ENCODE peak calls at places on chromosome 6, in ten cellular contexts. One of them, this sample, is unnamed.
A peak's percentile ranks its signal among the peaks of the same experiment; 100 is the strongest.

GRCh38 chr6:77448546-77448945 is 14.7 kb downstream of the HTR1B start:
- DNase-seq in HEK293T: no peak
- DNase-seq in HS-5: no peak
- DNase-seq in H7: no peak
- DNase-seq in NCI-H82: no peak
- DNase-seq in NCI-H1105 treated with DMSO at 0.1 percent for 48 hours: no peak
- DNase-seq in stimulated activated CD8-positive, alpha-beta memory T cell treated with anti-CD3 and anti-CD28 coated beads, Interleukin-12 subunit alpha, Interleukin-12 subunit beta, amount 100 ng/mL, for 4 hours: no peak
- DNase-seq in heart right ventricle: no peak
- DNase-seq in CD8-positive, alpha-beta T cell: no peak
- DNase-seq in colonic mucosa: no peak
- DNase-seq in this sample: no peak

GRCh38 chr6:88761237-88762031 is 202.0 kb downstream of the RNGTT start:
- DNase-seq in HEK293T: no peak
- DNase-seq in HS-5: no peak
- DNase-seq in H7: peak; percentile 3
- DNase-seq in NCI-H82: peak; percentile 97
- DNase-seq in NCI-H1105 treated with DMSO at 0.1 percent for 48 hours: no peak
- DNase-seq in stimulated activated CD8-positive, alpha-beta memory T cell treated with anti-CD3 and anti-CD28 coated beads, Interleukin-12 subunit alpha, Interleukin-12 subunit beta, amount 100 ng/mL, for 4 hours: no peak
- DNase-seq in heart right ventricle: no peak
- DNase-seq in CD8-positive, alpha-beta T cell: no peak
- DNase-seq in colonic mucosa: no peak
- DNase-seq in this sample: no peak

GRCh38 chr6:24148154-24148570 is 22.1 kb downstream of the NRSN1 start:
- DNase-seq in HEK293T: no peak
- DNase-seq in HS-5: no peak
- DNase-seq in H7: no peak
- DNase-seq in NCI-H82: no peak
- DNase-seq in NCI-H1105 treated with DMSO at 0.1 percent for 48 hours: no peak
- DNase-seq in stimulated activated CD8-positive, alpha-beta memory T cell treated with anti-CD3 and anti-CD28 coated beads, Interleukin-12 subunit alpha, Interleukin-12 subunit beta, amount 100 ng/mL, for 4 hours: no peak
- DNase-seq in heart right ventricle: no peak
- DNase-seq in CD8-positive, alpha-beta T cell: no peak
- DNase-seq in colonic mucosa: no peak
- DNase-seq in this sample: no peak

GRCh38 chr6:53294095-53294494 is 54.7 kb downstream of the ELOVL5 start:
- DNase-seq in HEK293T: peak; percentile 43
- DNase-seq in HS-5: no peak
- DNase-seq in H7: peak; percentile 53
- DNase-seq in NCI-H82: peak; percentile 60
- DNase-seq in NCI-H1105 treated with DMSO at 0.1 percent for 48 hours: peak; percentile 15
- DNase-seq in stimulated activated CD8-positive, alpha-beta memory T cell treated with anti-CD3 and anti-CD28 coated beads, Interleukin-12 subunit alpha, Interleukin-12 subunit beta, amount 100 ng/mL, for 4 hours: no peak
- DNase-seq in heart right ventricle: no peak
- DNase-seq in CD8-positive, alpha-beta T cell: peak; percentile 21
- DNase-seq in colonic mucosa: peak; percentile 24
- DNase-seq in this sample: no peak

GRCh38 chr6:99711302-99711701 is 104.7 kb downstream of the PRDM13 start:
- DNase-seq in HEK293T: no peak
- DNase-seq in HS-5: no peak
- DNase-seq in H7: no peak
- DNase-seq in NCI-H82: no peak
- DNase-seq in NCI-H1105 treated with DMSO at 0.1 percent for 48 hours: peak; percentile 20
- DNase-seq in stimulated activated CD8-positive, alpha-beta memory T cell treated with anti-CD3 and anti-CD28 coated beads, Interleukin-12 subunit alpha, Interleukin-12 subunit beta, amount 100 ng/mL, for 4 hours: no peak
- DNase-seq in heart right ventricle: no peak
- DNase-seq in CD8-positive, alpha-beta T cell: no peak
- DNase-seq in colonic mucosa: no peak
- DNase-seq in this sample: no peak

GRCh38 chr6:26064619-26065257 is 22.5 kb upstream of the HFE start:
- DNase-seq in HEK293T: peak; percentile 49
- DNase-seq in HS-5: no peak
- DNase-seq in H7: peak; percentile 54
- DNase-seq in NCI-H82: peak; percentile 67
- DNase-seq in NCI-H1105 treated with DMSO at 0.1 percent for 48 hours: peak; percentile 30
- DNase-seq in stimulated activated CD8-positive, alpha-beta memory T cell treated with anti-CD3 and anti-CD28 coated beads, Interleukin-12 subunit alpha, Interleukin-12 subunit beta, amount 100 ng/mL, for 4 hours: no peak
- DNase-seq in heart right ventricle: no peak
- DNase-seq in CD8-positive, alpha-beta T cell: peak; percentile 20
- DNase-seq in colonic mucosa: peak; percentile 37
- DNase-seq in this sample: peak; percentile 15

GRCh38 chr6:170316071-170316470 is 9.5 kb downstream of the FAM120B start:
- DNase-seq in HEK293T: no peak
- DNase-seq in HS-5: no peak
- DNase-seq in H7: no peak
- DNase-seq in NCI-H82: no peak
- DNase-seq in NCI-H1105 treated with DMSO at 0.1 percent for 48 hours: no peak
- DNase-seq in stimulated activated CD8-positive, alpha-beta memory T cell treated with anti-CD3 and anti-CD28 coated beads, Interleukin-12 subunit alpha, Interleukin-12 subunit beta, amount 100 ng/mL, for 4 hours: no peak
- DNase-seq in heart right ventricle: no peak
- DNase-seq in CD8-positive, alpha-beta T cell: no peak
- DNase-seq in colonic mucosa: no peak
- DNase-seq in this sample: no peak

GRCh38 chr6:89084954-89085353 is 4.4 kb downstream of the PNRC1 start:
- DNase-seq in HEK293T: no peak
- DNase-seq in HS-5: no peak
- DNase-seq in H7: peak; percentile 55
- DNase-seq in NCI-H82: no peak
- DNase-seq in NCI-H1105 treated with DMSO at 0.1 percent for 48 hours: no peak
- DNase-seq in stimulated activated CD8-positive, alpha-beta memory T cell treated with anti-CD3 and anti-CD28 coated beads, Interleukin-12 subunit alpha, Interleukin-12 subunit beta, amount 100 ng/mL, for 4 hours: no peak
- DNase-seq in heart right ventricle: no peak
- DNase-seq in CD8-positive, alpha-beta T cell: no peak
- DNase-seq in colonic mucosa: no peak
- DNase-seq in this sample: no peak

GRCh38 chr6:111417181-111417585 is 65.8 kb downstream of the REV3L start:
- DNase-seq in HEK293T: no peak
- DNase-seq in HS-5: no peak
- DNase-seq in H7: no peak
- DNase-seq in NCI-H82: peak; percentile 79
- DNase-seq in NCI-H1105 treated with DMSO at 0.1 percent for 48 hours: no peak
- DNase-seq in stimulated activated CD8-positive, alpha-beta memory T cell treated with anti-CD3 and anti-CD28 coated beads, Interleukin-12 subunit alpha, Interleukin-12 subunit beta, amount 100 ng/mL, for 4 hours: no peak
- DNase-seq in heart right ventricle: peak; percentile 37
- DNase-seq in CD8-positive, alpha-beta T cell: no peak
- DNase-seq in colonic mucosa: peak; percentile 25
- DNase-seq in this sample: no peak

GRCh38 chr6:10310826-10311225 is 104.0 kb downstream of the TFAP2A start:
- DNase-seq in HEK293T: peak; percentile 30
- DNase-seq in HS-5: no peak
- DNase-seq in H7: no peak
- DNase-seq in NCI-H82: no peak
- DNase-seq in NCI-H1105 treated with DMSO at 0.1 percent for 48 hours: no peak
- DNase-seq in stimulated activated CD8-positive, alpha-beta memory T cell treated with anti-CD3 and anti-CD28 coated beads, Interleukin-12 subunit alpha, Interleukin-12 subunit beta, amount 100 ng/mL, for 4 hours: no peak
- DNase-seq in heart right ventricle: no peak
- DNase-seq in CD8-positive, alpha-beta T cell: no peak
- DNase-seq in colonic mucosa: no peak
- DNase-seq in this sample: no peak

GRCh38 chr6:12962995-12963394 is 246.4 kb downstream of the PHACTR1 start:
- DNase-seq in HEK293T: no peak
- DNase-seq in HS-5: no peak
- DNase-seq in H7: no peak
- DNase-seq in NCI-H82: no peak
- DNase-seq in NCI-H1105 treated with DMSO at 0.1 percent for 48 hours: no peak
- DNase-seq in stimulated activated CD8-positive, alpha-beta memory T cell treated with anti-CD3 and anti-CD28 coated beads, Interleukin-12 subunit alpha, Interleukin-12 subunit beta, amount 100 ng/mL, for 4 hours: no peak
- DNase-seq in heart right ventricle: no peak
- DNase-seq in CD8-positive, alpha-beta T cell: no peak
- DNase-seq in colonic mucosa: no peak
- DNase-seq in this sample: no peak

GRCh38 chr6:144339859-144340452 is 54.8 kb downstream of the UTRN start:
- DNase-seq in HEK293T: no peak
- DNase-seq in HS-5: no peak
- DNase-seq in H7: no peak
- DNase-seq in NCI-H82: no peak
- DNase-seq in NCI-H1105 treated with DMSO at 0.1 percent for 48 hours: no peak
- DNase-seq in stimulated activated CD8-positive, alpha-beta memory T cell treated with anti-CD3 and anti-CD28 coated beads, Interleukin-12 subunit alpha, Interleukin-12 subunit beta, amount 100 ng/mL, for 4 hours: no peak
- DNase-seq in heart right ventricle: no peak
- DNase-seq in CD8-positive, alpha-beta T cell: no peak
- DNase-seq in colonic mucosa: peak; percentile 57
- DNase-seq in this sample: no peak

GRCh38 chr6:163226836-163227485 is 187.6 kb upstream of the QKI start:
- DNase-seq in HEK293T: no peak
- DNase-seq in HS-5: peak; percentile 30
- DNase-seq in H7: no peak
- DNase-seq in NCI-H82: no peak
- DNase-seq in NCI-H1105 treated with DMSO at 0.1 percent for 48 hours: no peak
- DNase-seq in stimulated activated CD8-positive, alpha-beta memory T cell treated with anti-CD3 and anti-CD28 coated beads, Interleukin-12 subunit alpha, Interleukin-12 subunit beta, amount 100 ng/mL, for 4 hours: no peak
- DNase-seq in heart right ventricle: no peak
- DNase-seq in CD8-positive, alpha-beta T cell: no peak
- DNase-seq in colonic mucosa: no peak
- DNase-seq in this sample: no peak

GRCh38 chr6:167495506-167496391 is 170.9 kb downstream of the TTLL2 start:
- DNase-seq in HEK293T: no peak
- DNase-seq in HS-5: no peak
- DNase-seq in H7: no peak
- DNase-seq in NCI-H82: peak; percentile 5
- DNase-seq in NCI-H1105 treated with DMSO at 0.1 percent for 48 hours: no peak
- DNase-seq in stimulated activated CD8-positive, alpha-beta memory T cell treated with anti-CD3 and anti-CD28 coated beads, Interleukin-12 subunit alpha, Interleukin-12 subunit beta, amount 100 ng/mL, for 4 hours: no peak
- DNase-seq in heart right ventricle: no peak
- DNase-seq in CD8-positive, alpha-beta T cell: no peak
- DNase-seq in colonic mucosa: no peak
- DNase-seq in this sample: no peak

GRCh38 chr6:86937219-86938079 is at the start of gene HTR1E:
- DNase-seq in HEK293T: peak; percentile 58
- DNase-seq in HS-5: no peak
- DNase-seq in H7: peak; percentile 85
- DNase-seq in NCI-H82: peak; percentile 79
- DNase-seq in NCI-H1105 treated with DMSO at 0.1 percent for 48 hours: peak; percentile 77
- DNase-seq in stimulated activated CD8-positive, alpha-beta memory T cell treated with anti-CD3 and anti-CD28 coated beads, Interleukin-12 subunit alpha, Interleukin-12 subunit beta, amount 100 ng/mL, for 4 hours: no peak
- DNase-seq in heart right ventricle: no peak
- DNase-seq in CD8-positive, alpha-beta T cell: no peak
- DNase-seq in colonic mucosa: no peak
- DNase-seq in this sample: no peak

GRCh38 chr6:80767808-80768207 is 661.3 kb downstream of the BCKDHB start:
- DNase-seq in HEK293T: no peak
- DNase-seq in HS-5: peak; percentile 74
- DNase-seq in H7: no peak
- DNase-seq in NCI-H82: no peak
- DNase-seq in NCI-H1105 treated with DMSO at 0.1 percent for 48 hours: no peak
- DNase-seq in stimulated activated CD8-positive, alpha-beta memory T cell treated with anti-CD3 and anti-CD28 coated beads, Interleukin-12 subunit alpha, Interleukin-12 subunit beta, amount 100 ng/mL, for 4 hours: no peak
- DNase-seq in heart right ventricle: peak; percentile 48
- DNase-seq in CD8-positive, alpha-beta T cell: no peak
- DNase-seq in colonic mucosa: peak; percentile 52
- DNase-seq in this sample: no peak

GRCh38 chr6:25717856-25718740 is 36.4 kb upstream of the SLC17A4 start:
- DNase-seq in HEK293T: peak; percentile 20
- DNase-seq in HS-5: no peak
- DNase-seq in H7: no peak
- DNase-seq in NCI-H82: peak; percentile 73
- DNase-seq in NCI-H1105 treated with DMSO at 0.1 percent for 48 hours: peak; percentile 58
- DNase-seq in stimulated activated CD8-positive, alpha-beta memory T cell treated with anti-CD3 and anti-CD28 coated beads, Interleukin-12 subunit alpha, Interleukin-12 subunit beta, amount 100 ng/mL, for 4 hours: no peak
- DNase-seq in heart right ventricle: no peak
- DNase-seq in CD8-positive, alpha-beta T cell: no peak
- DNase-seq in colonic mucosa: no peak
- DNase-seq in this sample: no peak

GRCh38 chr6:3457710-3458605 is 1.1 kb upstream of the SLC22A23 start:
- DNase-seq in HEK293T: peak; percentile 48
- DNase-seq in HS-5: no peak
- DNase-seq in H7: peak; percentile 65
- DNase-seq in NCI-H82: peak; percentile 63
- DNase-seq in NCI-H1105 treated with DMSO at 0.1 percent for 48 hours: peak; percentile 73
- DNase-seq in stimulated activated CD8-positive, alpha-beta memory T cell treated with anti-CD3 and anti-CD28 coated beads, Interleukin-12 subunit alpha, Interleukin-12 subunit beta, amount 100 ng/mL, for 4 hours: no peak
- DNase-seq in heart right ventricle: peak; percentile 7
- DNase-seq in CD8-positive, alpha-beta T cell: no peak
- DNase-seq in colonic mucosa: peak; percentile 79
- DNase-seq in this sample: no peak

GRCh38 chr6:137852811-137853210 is 14.2 kb upstream of the TNFAIP3 start:
- DNase-seq in HEK293T: no peak
- DNase-seq in HS-5: no peak
- DNase-seq in H7: no peak
- DNase-seq in NCI-H82: no peak
- DNase-seq in NCI-H1105 treated with DMSO at 0.1 percent for 48 hours: no peak
- DNase-seq in stimulated activated CD8-positive, alpha-beta memory T cell treated with anti-CD3 and anti-CD28 coated beads, Interleukin-12 subunit alpha, Interleukin-12 subunit beta, amount 100 ng/mL, for 4 hours: no peak
- DNase-seq in heart right ventricle: no peak
- DNase-seq in CD8-positive, alpha-beta T cell: no peak
- DNase-seq in colonic mucosa: no peak
- DNase-seq in this sample: no peak